ENCODE peak calls at places on chromosomes 16 and 17, in ten cellular contexts. One of them, this sample, is unnamed.

GRCh38 chr16:8931864-8932263 is 31.8 kb downstream of the USP7 start:
- DNase-seq in astrocyte: peak
- DNase-seq in IMR-90: peak
- DNase-seq in PC-3: peak
- DNase-seq in RWPE1: peak
- DNase-seq in progenitor cell of endocrine pancreas: peak
- DNase-seq in WERI-Rb-1: no peak
- DNase-seq in epithelial cell of esophagus: peak
- DNase-seq in glutamatergic neuron: no peak
- DNase-seq in neural crest cell: peak
- DNase-seq in this sample: peak

GRCh38 chr17:49705254-49705653 is 2.5 kb downstream of the SLC35B1 start:
- DNase-seq in astrocyte: no peak
- DNase-seq in IMR-90: no peak
- DNase-seq in PC-3: no peak
- DNase-seq in RWPE1: no peak
- DNase-seq in progenitor cell of endocrine pancreas: no peak
- DNase-seq in WERI-Rb-1: no peak
- DNase-seq in epithelial cell of esophagus: no peak
- DNase-seq in glutamatergic neuron: no peak
- DNase-seq in neural crest cell: no peak
- DNase-seq in this sample: no peak

GRCh38 chr17:39485555-39485954 is 24.3 kb downstream of the CDK12 start:
- DNase-seq in astrocyte: peak
- DNase-seq in IMR-90: peak
- DNase-seq in PC-3: peak
- DNase-seq in RWPE1: peak
- DNase-seq in progenitor cell of endocrine pancreas: no peak
- DNase-seq in WERI-Rb-1: no peak
- DNase-seq in epithelial cell of esophagus: peak
- DNase-seq in glutamatergic neuron: no peak
- DNase-seq in neural crest cell: no peak
- DNase-seq in this sample: no peak

GRCh38 chr17:8557176-8557806 is 73.2 kb downstream of the MYH10 start:
- DNase-seq in astrocyte: peak
- DNase-seq in IMR-90: no peak
- DNase-seq in PC-3: peak
- DNase-seq in RWPE1: no peak
- DNase-seq in progenitor cell of endocrine pancreas: no peak
- DNase-seq in WERI-Rb-1: no peak
- DNase-seq in epithelial cell of esophagus: peak
- DNase-seq in glutamatergic neuron: no peak
- DNase-seq in neural crest cell: no peak
- DNase-seq in this sample: no peak

GRCh38 chr17:57006040-57006439 is 28.1 kb downstream of the SCPEP1 start:
- DNase-seq in astrocyte: no peak
- DNase-seq in IMR-90: no peak
- DNase-seq in PC-3: peak
- DNase-seq in RWPE1: no peak
- DNase-seq in progenitor cell of endocrine pancreas: no peak
- DNase-seq in WERI-Rb-1: no peak
- DNase-seq in epithelial cell of esophagus: peak
- DNase-seq in glutamatergic neuron: no peak
- DNase-seq in neural crest cell: no peak
- DNase-seq in this sample: no peak

GRCh38 chr17:30344283-30345088 is 10.6 kb upstream of the TMIGD1 start:
- DNase-seq in astrocyte: peak
- DNase-seq in IMR-90: peak
- DNase-seq in PC-3: peak
- DNase-seq in RWPE1: no peak
- DNase-seq in progenitor cell of endocrine pancreas: peak
- DNase-seq in WERI-Rb-1: peak
- DNase-seq in epithelial cell of esophagus: peak
- DNase-seq in glutamatergic neuron: no peak
- DNase-seq in neural crest cell: no peak
- DNase-seq in this sample: no peak

GRCh38 chr17:57782051-57782490 is 37.0 kb upstream of the CCDC182 start:
- DNase-seq in astrocyte: no peak
- DNase-seq in IMR-90: no peak
- DNase-seq in PC-3: no peak
- DNase-seq in RWPE1: no peak
- DNase-seq in progenitor cell of endocrine pancreas: no peak
- DNase-seq in WERI-Rb-1: peak
- DNase-seq in epithelial cell of esophagus: no peak
- DNase-seq in glutamatergic neuron: peak
- DNase-seq in neural crest cell: no peak
- DNase-seq in this sample: no peak

GRCh38 chr17:36921131-36921851 is 16.0 kb upstream of the LHX1 start:
- DNase-seq in astrocyte: peak
- DNase-seq in IMR-90: peak
- DNase-seq in PC-3: peak
- DNase-seq in RWPE1: peak
- DNase-seq in progenitor cell of endocrine pancreas: no peak
- DNase-seq in WERI-Rb-1: peak
- DNase-seq in epithelial cell of esophagus: peak
- DNase-seq in glutamatergic neuron: no peak
- DNase-seq in neural crest cell: no peak
- DNase-seq in this sample: no peak

GRCh38 chr17:4635823-4636375 is 5.6 kb downstream of the ALOX15 start:
- DNase-seq in astrocyte: no peak
- DNase-seq in IMR-90: no peak
- DNase-seq in PC-3: no peak
- DNase-seq in RWPE1: no peak
- DNase-seq in progenitor cell of endocrine pancreas: no peak
- DNase-seq in WERI-Rb-1: no peak
- DNase-seq in epithelial cell of esophagus: no peak
- DNase-seq in glutamatergic neuron: no peak
- DNase-seq in neural crest cell: no peak
- DNase-seq in this sample: no peak

GRCh38 chr17:42010898-42011516 is 6.2 kb downstream of the DNAJC7 start:
- DNase-seq in astrocyte: no peak
- DNase-seq in IMR-90: peak
- DNase-seq in PC-3: peak
- DNase-seq in RWPE1: peak
- DNase-seq in progenitor cell of endocrine pancreas: no peak
- DNase-seq in WERI-Rb-1: no peak
- DNase-seq in epithelial cell of esophagus: peak
- DNase-seq in glutamatergic neuron: no peak
- DNase-seq in neural crest cell: no peak
- DNase-seq in this sample: no peak

GRCh38 chr16:24670623-24671454 is 58.6 kb upstream of the TNRC6A start:
- DNase-seq in astrocyte: peak
- DNase-seq in IMR-90: peak
- DNase-seq in PC-3: peak
- DNase-seq in RWPE1: no peak
- DNase-seq in progenitor cell of endocrine pancreas: no peak
- DNase-seq in WERI-Rb-1: no peak
- DNase-seq in epithelial cell of esophagus: peak
- DNase-seq in glutamatergic neuron: peak
- DNase-seq in neural crest cell: peak
- DNase-seq in this sample: peak

GRCh38 chr17:58911741-58912343 is 156.2 kb downstream of the PPM1E start:
- DNase-seq in astrocyte: no peak
- DNase-seq in IMR-90: no peak
- DNase-seq in PC-3: no peak
- DNase-seq in RWPE1: no peak
- DNase-seq in progenitor cell of endocrine pancreas: no peak
- DNase-seq in WERI-Rb-1: no peak
- DNase-seq in epithelial cell of esophagus: no peak
- DNase-seq in glutamatergic neuron: no peak
- DNase-seq in neural crest cell: no peak
- DNase-seq in this sample: no peak

GRCh38 chr17:72022328-72022727 is 98.5 kb upstream of the SOX9 start:
- DNase-seq in astrocyte: no peak
- DNase-seq in IMR-90: no peak
- DNase-seq in PC-3: no peak
- DNase-seq in RWPE1: no peak
- DNase-seq in progenitor cell of endocrine pancreas: no peak
- DNase-seq in WERI-Rb-1: peak
- DNase-seq in epithelial cell of esophagus: no peak
- DNase-seq in glutamatergic neuron: no peak
- DNase-seq in neural crest cell: no peak
- DNase-seq in this sample: no peak

GRCh38 chr17:8285270-8286181 is 2.9 kb upstream of the RANGRF start:
- DNase-seq in astrocyte: no peak
- DNase-seq in IMR-90: no peak
- DNase-seq in PC-3: no peak
- DNase-seq in RWPE1: no peak
- DNase-seq in progenitor cell of endocrine pancreas: no peak
- DNase-seq in WERI-Rb-1: no peak
- DNase-seq in epithelial cell of esophagus: no peak
- DNase-seq in glutamatergic neuron: no peak
- DNase-seq in neural crest cell: no peak
- DNase-seq in this sample: no peak

GRCh38 chr17:77833769-77834168 is 124.7 kb upstream of the TNRC6C start:
- DNase-seq in astrocyte: no peak
- DNase-seq in IMR-90: no peak
- DNase-seq in PC-3: no peak
- DNase-seq in RWPE1: no peak
- DNase-seq in progenitor cell of endocrine pancreas: no peak
- DNase-seq in WERI-Rb-1: no peak
- DNase-seq in epithelial cell of esophagus: no peak
- DNase-seq in glutamatergic neuron: no peak
- DNase-seq in neural crest cell: no peak
- DNase-seq in this sample: no peak

GRCh38 chr17:78294356-78294755 is 62.9 kb downstream of the TMEM235 start:
- DNase-seq in astrocyte: no peak
- DNase-seq in IMR-90: no peak
- DNase-seq in PC-3: no peak
- DNase-seq in RWPE1: no peak
- DNase-seq in progenitor cell of endocrine pancreas: no peak
- DNase-seq in WERI-Rb-1: no peak
- DNase-seq in epithelial cell of esophagus: no peak
- DNase-seq in glutamatergic neuron: no peak
- DNase-seq in neural crest cell: no peak
- DNase-seq in this sample: no peak

GRCh38 chr16:66315210-66315825 is 51.2 kb upstream of the CDH5 start:
- DNase-seq in astrocyte: peak
- DNase-seq in IMR-90: peak
- DNase-seq in PC-3: peak
- DNase-seq in RWPE1: peak
- DNase-seq in progenitor cell of endocrine pancreas: peak
- DNase-seq in WERI-Rb-1: peak
- DNase-seq in epithelial cell of esophagus: peak
- DNase-seq in glutamatergic neuron: peak
- DNase-seq in neural crest cell: peak
- DNase-seq in this sample: peak

GRCh38 chr17:17416400-17417360 is 60.1 kb upstream of the MED9 start:
- DNase-seq in astrocyte: peak
- DNase-seq in IMR-90: peak
- DNase-seq in PC-3: peak
- DNase-seq in RWPE1: no peak
- DNase-seq in progenitor cell of endocrine pancreas: no peak
- DNase-seq in WERI-Rb-1: no peak
- DNase-seq in epithelial cell of esophagus: peak
- DNase-seq in glutamatergic neuron: no peak
- DNase-seq in neural crest cell: no peak
- DNase-seq in this sample: no peak

DNA sequence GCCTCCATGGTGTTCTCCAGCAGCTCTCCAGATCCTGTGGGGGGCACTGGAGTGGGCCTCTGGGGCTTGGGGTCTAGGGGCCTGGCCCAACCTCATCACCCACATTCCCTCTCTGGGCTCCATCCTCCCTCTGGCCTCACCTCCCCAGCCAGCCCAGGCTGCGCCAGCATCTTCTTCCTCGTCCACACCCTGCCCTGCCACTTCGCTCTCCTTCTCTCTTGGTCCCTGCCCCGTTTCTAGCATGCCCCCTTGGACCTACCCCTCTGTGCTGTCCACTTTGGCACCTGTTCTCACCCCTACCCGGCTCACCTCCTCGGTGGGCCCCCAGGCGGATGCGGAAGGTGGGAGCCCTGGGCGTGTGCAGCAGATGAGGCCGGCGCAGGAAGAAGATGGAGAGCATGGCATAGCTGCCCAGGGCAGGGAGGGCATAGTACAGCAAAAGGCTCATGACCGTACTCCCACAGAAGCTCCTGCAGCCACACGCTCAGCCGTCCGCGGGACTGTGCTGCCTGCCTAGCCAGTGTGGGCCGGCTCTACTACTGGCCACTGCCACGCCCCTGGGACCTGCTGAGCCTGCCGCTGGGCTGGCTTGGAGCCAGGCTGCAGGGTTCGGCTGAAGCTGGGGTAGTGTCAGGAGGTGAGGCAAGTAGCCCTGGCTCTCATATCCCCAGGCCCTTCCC is at the start of gene GDPD3:
- DNase-seq in astrocyte: no peak
- DNase-seq in IMR-90: no peak
- DNase-seq in PC-3: peak
- DNase-seq in RWPE1: no peak
- DNase-seq in progenitor cell of endocrine pancreas: no peak
- DNase-seq in WERI-Rb-1: no peak
- DNase-seq in epithelial cell of esophagus: peak
- DNase-seq in glutamatergic neuron: no peak
- DNase-seq in neural crest cell: no peak
- DNase-seq in this sample: no peak
- TF ChIP-seq CTCF in astrocyte: peak
- TF ChIP-seq CTCF in IMR-90: no peak
- TF ChIP-seq CTCF in PC-3: no peak
- TF ChIP-seq CTCF in RWPE1: peak
- TF ChIP-seq CTCF in progenitor cell of endocrine pancreas: no peak
- TF ChIP-seq CTCF in WERI-Rb-1: no peak
- TF ChIP-seq CTCF in epithelial cell of esophagus: no peak
- TF ChIP-seq CTCF in glutamatergic neuron: peak
- TF ChIP-seq CTCF in neural crest cell: no peak
- TF ChIP-seq CTCF in this sample: peak

GRCh38 chr17:19718613-19719364 is 2.4 kb upstream of the SLC47A2 start:
- DNase-seq in astrocyte: no peak
- DNase-seq in IMR-90: no peak
- DNase-seq in PC-3: peak
- DNase-seq in RWPE1: no peak
- DNase-seq in progenitor cell of endocrine pancreas: no peak
- DNase-seq in WERI-Rb-1: peak
- DNase-seq in epithelial cell of esophagus: peak
- DNase-seq in glutamatergic neuron: no peak
- DNase-seq in neural crest cell: no peak
- DNase-seq in this sample: no peak
- TF ChIP-seq CTCF in astrocyte: no peak
- TF ChIP-seq CTCF in IMR-90: no peak
- TF ChIP-seq CTCF in PC-3: peak
- TF ChIP-seq CTCF in RWPE1: no peak
- TF ChIP-seq CTCF in progenitor cell of endocrine pancreas: peak
- TF ChIP-seq CTCF in WERI-Rb-1: peak
- TF ChIP-seq CTCF in epithelial cell of esophagus: peak
- TF ChIP-seq CTCF in glutamatergic neuron: no peak
- TF ChIP-seq CTCF in neural crest cell: peak
- TF ChIP-seq CTCF in this sample: no peak

GRCh38 chr17:13600475-13601316 is 1.0 kb downstream of the HS3ST3A1 start:
- DNase-seq in astrocyte: no peak
- DNase-seq in IMR-90: peak
- DNase-seq in PC-3: no peak
- DNase-seq in RWPE1: no peak
- DNase-seq in progenitor cell of endocrine pancreas: peak
- DNase-seq in WERI-Rb-1: peak
- DNase-seq in epithelial cell of esophagus: no peak
- DNase-seq in glutamatergic neuron: peak
- DNase-seq in neural crest cell: peak
- DNase-seq in this sample: peak
- TF ChIP-seq CTCF in astrocyte: no peak
- TF ChIP-seq CTCF in IMR-90: peak
- TF ChIP-seq CTCF in PC-3: no peak
- TF ChIP-seq CTCF in RWPE1: no peak
- TF ChIP-seq CTCF in progenitor cell of endocrine pancreas: no peak
- TF ChIP-seq CTCF in WERI-Rb-1: no peak
- TF ChIP-seq CTCF in epithelial cell of esophagus: no peak
- TF ChIP-seq CTCF in glutamatergic neuron: no peak
- TF ChIP-seq CTCF in neural crest cell: no peak
- TF ChIP-seq CTCF in this sample: no peak

GRCh38 chr16:7313170-7313569 is 19.5 kb upstream of the RBFOX1 start:
- DNase-seq in astrocyte: no peak
- DNase-seq in IMR-90: no peak
- DNase-seq in PC-3: peak
- DNase-seq in RWPE1: no peak
- DNase-seq in progenitor cell of endocrine pancreas: no peak
- DNase-seq in WERI-Rb-1: peak
- DNase-seq in epithelial cell of esophagus: no peak
- DNase-seq in glutamatergic neuron: peak
- DNase-seq in neural crest cell: peak
- DNase-seq in this sample: peak
- TF ChIP-seq CTCF in astrocyte: peak
- TF ChIP-seq CTCF in IMR-90: no peak
- TF ChIP-seq CTCF in PC-3: peak
- TF ChIP-seq CTCF in RWPE1: no peak
- TF ChIP-seq CTCF in progenitor cell of endocrine pancreas: peak
- TF ChIP-seq CTCF in WERI-Rb-1: peak
- TF ChIP-seq CTCF in epithelial cell of esophagus: no peak
- TF ChIP-seq CTCF in glutamatergic neuron: peak
- TF ChIP-seq CTCF in neural crest cell: peak
- TF ChIP-seq CTCF in this sample: peak

This sample was measured in nephron progenitor cell.